ENCODE peak calls at places on chromosome 16, in ten cellular contexts. E is nephron progenitor cell; K is hippocampal formation; O is HCEC 1CT; J is stimulated activated CD4-positive, alpha-beta T cell treated with anti-CD3 and anti-CD28 coated beads, Interleukin-2, amount 100 ng/mL, for 48 hours; S is stimulated activated CD8-positive, alpha-beta memory T cell treated with anti-CD3 and anti-CD28 coated beads, Interleukin-15, amount 100 ng/mL, for 1 hour; F is thoracic aorta; M is AG09319; G is germinal center; Y is activated naive CD4-positive, alpha-beta T cell. C is an unnamed sample.

GRCh38 chr16:56337131-56337857 is 88.1 kb downstream of the AMFR start:
- DNase-seq in E (no peak), K (no peak), O (no peak), J (no peak), S (no peak), F (no peak), M (no peak), G (no peak), Y (no peak), C (no peak)

GRCh38 chr16:13139661-13140241 is 238.4 kb downstream of the SHISA9 start:
- DNase-seq in E (no peak), K (no peak), O (no peak), J (no peak), S (no peak), F (no peak), M (no peak), G (no peak), Y (no peak), C (no peak)

GRCh38 chr16:19753815-19754643 is 36.0 kb downstream of the IQCK start:
- DNase-seq in E (no peak), K (no peak), O (no peak), J (no peak), S (no peak), F (no peak), M (no peak), G (no peak), Y (no peak), C (peak)

GRCh38 chr16:57503366-57503765 is 17.1 kb upstream of the DOK4 start:
- DNase-seq in E (peak), K (no peak), O (no peak), J (no peak), S (no peak), F (no peak), M (no peak), G (no peak), Y (no peak), C (no peak)

GRCh38 chr16:47064775-47065174 is 79.0 kb downstream of the NETO2 start:
- DNase-seq in E (no peak), K (no peak), O (no peak), J (no peak), S (no peak), F (no peak), M (no peak), G (no peak), Y (no peak), C (no peak)

GRCh38 chr16:31248344-31248743 is 11.4 kb upstream of the ITGAM start:
- DNase-seq in E (no peak), K (no peak), O (no peak), J (no peak), S (no peak), F (no peak), M (no peak), G (no peak), Y (no peak), C (no peak)

GRCh38 chr16:56549744-56550385 is 15.0 kb upstream of the MT4 start:
- DNase-seq in E (no peak), K (no peak), O (no peak), J (no peak), S (no peak), F (no peak), M (no peak), G (no peak), Y (no peak), C (no peak)

GRCh38 chr16:27922433-27922832 is 141.1 kb downstream of the GSG1L start:
- DNase-seq in E (peak), K (no peak), O (no peak), J (no peak), S (no peak), F (no peak), M (no peak), G (no peak), Y (no peak), C (no peak)

GRCh38 chr16:35533683-35534082 is 2074.3 kb downstream of the TP53TG3F start:
- DNase-seq in E (no peak), K (no peak), O (no peak), J (no peak), S (no peak), F (no peak), M (no peak), G (no peak), Y (no peak), C (no peak)

C was measured in astrocyte of the hippocampus.